ENCODE peak calls at places on chromosomes 11 and 22, in eight cellular contexts. One of them, this sample, is unnamed.

GRCh38 chr11:111352935-111353695 is 26.0 kb downstream of the POU2AF1 start:
- DNase-seq in ovary: peak
- DNase-seq in lower leg skin: peak
- DNase-seq in prostate gland: peak
- DNase-seq in IMR-90: no peak
- DNase-seq in A549: no peak
- DNase-seq in right lobe of liver: no peak
- DNase-seq in uterus: peak
- DNase-seq in this sample: no peak

GRCh38 chr11:95944623-95945022 is 20.7 kb upstream of the MTMR2 start:
- DNase-seq in ovary: no peak
- DNase-seq in lower leg skin: no peak
- DNase-seq in prostate gland: no peak
- DNase-seq in IMR-90: no peak
- DNase-seq in A549: no peak
- DNase-seq in right lobe of liver: no peak
- DNase-seq in uterus: no peak
- DNase-seq in this sample: no peak

GRCh38 chr22:36641902-36642640 is 61.5 kb downstream of the CACNG2 start:
- DNase-seq in ovary: no peak
- DNase-seq in lower leg skin: no peak
- DNase-seq in prostate gland: no peak
- DNase-seq in IMR-90: peak
- DNase-seq in A549: peak
- DNase-seq in right lobe of liver: no peak
- DNase-seq in uterus: no peak
- DNase-seq in this sample: no peak

GRCh38 chr11:89660234-89660633 is 49.9 kb upstream of the TRIM77 start:
- DNase-seq in ovary: no peak
- DNase-seq in lower leg skin: no peak
- DNase-seq in prostate gland: no peak
- DNase-seq in IMR-90: no peak
- DNase-seq in A549: no peak
- DNase-seq in right lobe of liver: no peak
- DNase-seq in uterus: no peak
- DNase-seq in this sample: no peak

GRCh38 chr22:44689173-44689572 is 12.8 kb upstream of the PRR5 start:
- DNase-seq in ovary: no peak
- DNase-seq in lower leg skin: no peak
- DNase-seq in prostate gland: no peak
- DNase-seq in IMR-90: peak
- DNase-seq in A549: no peak
- DNase-seq in right lobe of liver: no peak
- DNase-seq in uterus: no peak
- DNase-seq in this sample: no peak

GRCh38 chr22:44351685-44352377 is 39.1 kb upstream of the SHISAL1 start:
- DNase-seq in ovary: peak
- DNase-seq in lower leg skin: no peak
- DNase-seq in prostate gland: peak
- DNase-seq in IMR-90: peak
- DNase-seq in A549: peak
- DNase-seq in right lobe of liver: no peak
- DNase-seq in uterus: peak
- DNase-seq in this sample: no peak

GRCh38 chr22:36768141-36768540 is 7.8 kb downstream of the IFT27 start:
- DNase-seq in ovary: no peak
- DNase-seq in lower leg skin: peak
- DNase-seq in prostate gland: no peak
- DNase-seq in IMR-90: no peak
- DNase-seq in A549: no peak
- DNase-seq in right lobe of liver: no peak
- DNase-seq in uterus: no peak
- DNase-seq in this sample: no peak

GRCh38 chr11:75267171-75267970 is 26.8 kb downstream of the TPBGL start:
- DNase-seq in ovary: no peak
- DNase-seq in lower leg skin: peak
- DNase-seq in prostate gland: no peak
- DNase-seq in IMR-90: no peak
- DNase-seq in A549: no peak
- DNase-seq in right lobe of liver: no peak
- DNase-seq in uterus: peak
- DNase-seq in this sample: peak

GRCh38 chr11:1868056-1868635 is 15.3 kb downstream of the LSP1 start:
- DNase-seq in ovary: no peak
- DNase-seq in lower leg skin: no peak
- DNase-seq in prostate gland: no peak
- DNase-seq in IMR-90: no peak
- DNase-seq in A549: no peak
- DNase-seq in right lobe of liver: no peak
- DNase-seq in uterus: no peak
- DNase-seq in this sample: no peak

GRCh38 chr11:82682003-82682751 is 51.5 kb downstream of the FAM181B start:
- DNase-seq in ovary: no peak
- DNase-seq in lower leg skin: no peak
- DNase-seq in prostate gland: peak
- DNase-seq in IMR-90: peak
- DNase-seq in A549: peak
- DNase-seq in right lobe of liver: no peak
- DNase-seq in uterus: no peak
- DNase-seq in this sample: no peak

GRCh38 chr11:11993814-11994213 is 14.6 kb downstream of the DKK3 start:
- DNase-seq in ovary: no peak
- DNase-seq in lower leg skin: peak
- DNase-seq in prostate gland: peak
- DNase-seq in IMR-90: peak
- DNase-seq in A549: peak
- DNase-seq in right lobe of liver: peak
- DNase-seq in uterus: no peak
- DNase-seq in this sample: peak

GRCh38 chr11:66570117-66570825 is 1.9 kb upstream of the CTSF start:
- DNase-seq in ovary: no peak
- DNase-seq in lower leg skin: no peak
- DNase-seq in prostate gland: no peak
- DNase-seq in IMR-90: no peak
- DNase-seq in A549: no peak
- DNase-seq in right lobe of liver: no peak
- DNase-seq in uterus: no peak
- DNase-seq in this sample: no peak

GRCh38 chr11:62667460-62667859 is 2.3 kb downstream of the CSKMT start:
- DNase-seq in ovary: no peak
- DNase-seq in lower leg skin: no peak
- DNase-seq in prostate gland: no peak
- DNase-seq in IMR-90: no peak
- DNase-seq in A549: no peak
- DNase-seq in right lobe of liver: no peak
- DNase-seq in uterus: no peak
- DNase-seq in this sample: no peak

GRCh38 chr11:62665075-62665629 is at the start of the genes C11orf98 and CSKMT:
- DNase-seq in ovary: peak
- DNase-seq in lower leg skin: peak
- DNase-seq in prostate gland: peak
- DNase-seq in IMR-90: peak
- DNase-seq in A549: peak
- DNase-seq in right lobe of liver: peak
- DNase-seq in uterus: peak
- DNase-seq in this sample: peak

GRCh38 chr11:62665630-62666258 is 632 bp downstream of the CSKMT start:
- DNase-seq in ovary: peak
- DNase-seq in lower leg skin: no peak
- DNase-seq in prostate gland: peak
- DNase-seq in IMR-90: peak
- DNase-seq in A549: peak
- DNase-seq in right lobe of liver: peak
- DNase-seq in uterus: peak
- DNase-seq in this sample: no peak

GRCh38 chr11:62664405-62665074 is 470 bp downstream of the C11orf98 start:
- DNase-seq in ovary: no peak
- DNase-seq in lower leg skin: no peak
- DNase-seq in prostate gland: no peak
- DNase-seq in IMR-90: peak
- DNase-seq in A549: peak
- DNase-seq in right lobe of liver: no peak
- DNase-seq in uterus: peak
- DNase-seq in this sample: no peak

DNA sequence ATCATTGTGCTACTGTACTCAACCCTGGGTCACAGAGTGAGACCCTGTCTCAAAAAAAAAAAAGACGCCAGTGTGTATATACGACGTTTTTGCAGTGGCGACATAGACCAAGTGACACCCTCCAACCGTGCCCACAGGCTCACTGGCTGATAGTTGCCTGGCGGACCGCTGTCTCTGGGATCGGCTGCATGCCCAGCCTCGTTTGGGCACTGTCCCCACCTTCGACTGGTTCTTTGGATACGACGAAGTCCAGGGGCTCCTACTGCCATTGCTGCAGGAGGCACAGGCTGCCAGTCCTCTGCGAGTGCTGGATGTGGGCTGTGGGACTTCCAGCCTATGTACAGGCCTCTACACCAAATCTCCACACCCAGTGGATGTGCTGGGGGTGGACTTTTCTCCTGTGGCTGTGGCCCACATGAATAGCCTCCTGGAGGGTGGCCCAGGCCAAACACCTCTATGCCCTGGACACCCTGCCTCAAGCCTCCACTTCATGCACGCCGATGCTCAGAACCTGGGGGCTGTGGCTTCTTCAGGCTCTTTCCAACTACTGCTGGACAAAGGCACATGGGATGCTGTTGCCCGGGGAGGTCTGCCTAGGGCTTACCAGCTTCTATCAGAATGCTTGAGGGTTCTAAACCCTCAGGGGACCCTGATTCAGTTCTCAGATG is 1.3 kb downstream of the CSKMT start:
- DNase-seq in ovary: no peak
- DNase-seq in lower leg skin: no peak
- DNase-seq in prostate gland: no peak
- DNase-seq in IMR-90: no peak
- DNase-seq in A549: no peak
- DNase-seq in right lobe of liver: no peak
- DNase-seq in uterus: no peak
- DNase-seq in this sample: no peak
- TF ChIP-seq POLR2A in ovary: no peak
- TF ChIP-seq POLR2A in lower leg skin: no peak
- TF ChIP-seq POLR2A in prostate gland: no peak
- TF ChIP-seq POLR2A in IMR-90: peak
- TF ChIP-seq POLR2A in A549: no peak
- TF ChIP-seq POLR2A in right lobe of liver: no peak
- TF ChIP-seq POLR2A in uterus: no peak
- TF ChIP-seq POLR2A in this sample: no peak

GRCh38 chr22:39309364-39309861 is 10.0 kb downstream of the RPL3 start:
- DNase-seq in ovary: peak
- DNase-seq in lower leg skin: no peak
- DNase-seq in prostate gland: peak
- DNase-seq in IMR-90: no peak
- DNase-seq in A549: no peak
- DNase-seq in right lobe of liver: peak
- DNase-seq in uterus: no peak
- DNase-seq in this sample: no peak
- TF ChIP-seq CTCF in ovary: no peak
- TF ChIP-seq CTCF in lower leg skin: no peak
- TF ChIP-seq CTCF in prostate gland: no peak
- TF ChIP-seq CTCF in IMR-90: no peak
- TF ChIP-seq CTCF in A549: no peak
- TF ChIP-seq CTCF in right lobe of liver: no peak
- TF ChIP-seq CTCF in uterus: no peak
- TF ChIP-seq CTCF in this sample: no peak

GRCh38 chr11:70463478-70464255 is 65.3 kb downstream of the CTTN start:
- DNase-seq in ovary: no peak
- DNase-seq in lower leg skin: no peak
- DNase-seq in prostate gland: no peak
- DNase-seq in IMR-90: no peak
- DNase-seq in A549: no peak
- DNase-seq in right lobe of liver: no peak
- DNase-seq in uterus: no peak
- DNase-seq in this sample: no peak

GRCh38 chr11:70460111-70460510 is 61.8 kb downstream of the CTTN start:
- DNase-seq in ovary: no peak
- DNase-seq in lower leg skin: no peak
- DNase-seq in prostate gland: no peak
- DNase-seq in IMR-90: no peak
- DNase-seq in A549: no peak
- DNase-seq in right lobe of liver: no peak
- DNase-seq in uterus: no peak
- DNase-seq in this sample: no peak

GRCh38 chr11:70464509-70465361 is 66.4 kb downstream of the CTTN start:
- DNase-seq in ovary: no peak
- DNase-seq in lower leg skin: no peak
- DNase-seq in prostate gland: no peak
- DNase-seq in IMR-90: no peak
- DNase-seq in A549: no peak
- DNase-seq in right lobe of liver: no peak
- DNase-seq in uterus: no peak
- DNase-seq in this sample: no peak

GRCh38 chr11:70462818-70463477 is 64.6 kb downstream of the CTTN start:
- DNase-seq in ovary: no peak
- DNase-seq in lower leg skin: no peak
- DNase-seq in prostate gland: no peak
- DNase-seq in IMR-90: no peak
- DNase-seq in A549: no peak
- DNase-seq in right lobe of liver: no peak
- DNase-seq in uterus: no peak
- DNase-seq in this sample: no peak

GRCh38 chr11:70460959-70461358 is 62.6 kb downstream of the CTTN start:
- DNase-seq in ovary: no peak
- DNase-seq in lower leg skin: no peak
- DNase-seq in prostate gland: no peak
- DNase-seq in IMR-90: no peak
- DNase-seq in A549: no peak
- DNase-seq in right lobe of liver: no peak
- DNase-seq in uterus: no peak
- DNase-seq in this sample: no peak
- TF ChIP-seq POLR2A in ovary: no peak
- TF ChIP-seq POLR2A in lower leg skin: no peak
- TF ChIP-seq POLR2A in prostate gland: no peak
- TF ChIP-seq POLR2A in IMR-90: no peak
- TF ChIP-seq POLR2A in A549: no peak
- TF ChIP-seq POLR2A in right lobe of liver: no peak
- TF ChIP-seq POLR2A in uterus: no peak
- TF ChIP-seq POLR2A in this sample: no peak

GRCh38 chr22:43088979-43089717 is at the start of gene TTLL1:
- DNase-seq in ovary: peak
- DNase-seq in lower leg skin: peak
- DNase-seq in prostate gland: peak
- DNase-seq in IMR-90: peak
- DNase-seq in A549: peak
- DNase-seq in right lobe of liver: peak
- DNase-seq in uterus: peak
- DNase-seq in this sample: peak

GRCh38 chr22:43088616-43088978 is 594 bp downstream of the TTLL1 start:
- DNase-seq in ovary: no peak
- DNase-seq in lower leg skin: no peak
- DNase-seq in prostate gland: no peak
- DNase-seq in IMR-90: no peak
- DNase-seq in A549: no peak
- DNase-seq in right lobe of liver: no peak
- DNase-seq in uterus: no peak
- DNase-seq in this sample: no peak

GRCh38 chr22:43094085-43094484 is 4.9 kb upstream of the TTLL1 start:
- DNase-seq in ovary: no peak
- DNase-seq in lower leg skin: no peak
- DNase-seq in prostate gland: no peak
- DNase-seq in IMR-90: peak
- DNase-seq in A549: peak
- DNase-seq in right lobe of liver: peak
- DNase-seq in uterus: no peak
- DNase-seq in this sample: no peak

GRCh38 chr22:43092085-43092484 is 2.9 kb upstream of the TTLL1 start:
- DNase-seq in ovary: no peak
- DNase-seq in lower leg skin: no peak
- DNase-seq in prostate gland: no peak
- DNase-seq in IMR-90: peak
- DNase-seq in A549: no peak
- DNase-seq in right lobe of liver: no peak
- DNase-seq in uterus: no peak
- DNase-seq in this sample: no peak

GRCh38 chr22:43090130-43090789 is 1.1 kb upstream of the TTLL1 start:
- DNase-seq in ovary: peak
- DNase-seq in lower leg skin: peak
- DNase-seq in prostate gland: peak
- DNase-seq in IMR-90: peak
- DNase-seq in A549: peak
- DNase-seq in right lobe of liver: peak
- DNase-seq in uterus: peak
- DNase-seq in this sample: peak
- TF ChIP-seq CTCF in ovary: no peak
- TF ChIP-seq CTCF in lower leg skin: no peak
- TF ChIP-seq CTCF in prostate gland: peak
- TF ChIP-seq CTCF in IMR-90: peak
- TF ChIP-seq CTCF in A549: peak
- TF ChIP-seq CTCF in right lobe of liver: peak
- TF ChIP-seq CTCF in uterus: peak
- TF ChIP-seq CTCF in this sample: peak